ENCODE peak calls at places on chromosomes 13 and 19, in ten cellular contexts. X is dorsolateral prefrontal cortex, T is adrenal gland, U is cardiac muscle cell, B is upper lobe of left lung, C is left ventricle myocardium inferior, K is osteoblast, F is heart right ventricle, V is esophagus squamous epithelium, I is thyroid gland. H is an unnamed sample. For H3K27me3, the result is how much of the 10 kb centered on the place peaks cover.

GRCh38 chr19:35601971-35602370 is 10.6 kb upstream of the HAUS5 start:
- DNase-seq in X (no peak), T (no peak), U (no peak), B (no peak), C (no peak), K (no peak), F (no peak), V (no peak), I (no peak), H (no peak)

GRCh38 chr19:12796146-12797071 is 5.1 kb downstream of the JUNB start:
- DNase-seq in X (peak), T (peak), U (peak), B (peak), C (peak), K (peak), F (peak), V (no peak), I (peak), H (peak)

GRCh38 chr19:39568604-39569003 is 28.6 kb upstream of the EID2 start:
- DNase-seq in X (no peak), T (no peak), U (no peak), B (no peak), C (no peak), K (no peak), F (no peak), V (no peak), I (no peak), H (no peak)

GRCh38 chr19:13198634-13199033 is 48.4 kb downstream of the IER2 start:
- DNase-seq in X (no peak), T (no peak), U (no peak), B (no peak), C (no peak), K (no peak), F (no peak), V (no peak), I (no peak), H (no peak)

GRCh38 chr13:108987488-108987887 is 358.1 kb downstream of the MYO16 start:
- DNase-seq in X (no peak), T (no peak), U (no peak), B (no peak), C (no peak), K (no peak), F (no peak), V (no peak), I (no peak), H (no peak)

GRCh38 chr13:110812111-110812868 is 98.8 kb downstream of the ING1 start:
- DNase-seq in X (no peak), T (no peak), U (no peak), B (no peak), C (no peak), K (peak), F (no peak), V (no peak), I (no peak), H (no peak)

GRCh38 chr13:110663044-110663443 is 42.9 kb downstream of the CARS2 start:
- DNase-seq in X (no peak), T (no peak), U (no peak), B (no peak), C (no peak), K (no peak), F (no peak), V (no peak), I (no peak), H (no peak)

GRCh38 chr13:31631071-31631470 is 108.3 kb upstream of the RXFP2 start:
- DNase-seq in X (no peak), T (no peak), U (no peak), B (no peak), C (no peak), K (no peak), F (no peak), V (no peak), I (no peak), H (no peak)

GRCh38 chr19:5880604-5881078 is 10.3 kb upstream of the FUT5 start:
- DNase-seq in X (no peak), T (peak), U (peak), B (peak), C (peak), K (peak), F (peak), V (no peak), I (peak), H (no peak)

GRCh38 chr13:34696741-34697140 is 245.3 kb upstream of the NBEA start:
- DNase-seq in X (no peak), T (no peak), U (no peak), B (no peak), C (no peak), K (no peak), F (no peak), V (no peak), I (no peak), H (no peak)

GRCh38 chr13:42048625-42049453 is at the start of gene DGKH:
- DNase-seq in X (peak), T (peak), U (peak), B (peak), C (peak), K (peak), F (peak), V (no peak), I (peak), H (peak)

GRCh38 chr13:27504126-27504525 is 53.8 kb upstream of the MTIF3 start:
- DNase-seq in X (no peak), T (no peak), U (no peak), B (no peak), C (peak), K (no peak), F (no peak), V (no peak), I (no peak), H (no peak)

GRCh38 chr19:2239771-2240770 is 3.4 kb downstream of the SF3A2 start:
- DNase-seq in X (no peak), T (no peak), U (no peak), B (peak), C (no peak), K (no peak), F (no peak), V (no peak), I (peak), H (peak)

GRCh38 chr13:23510979-23511735 is 59.1 kb upstream of the TNFRSF19 start:
- DNase-seq in X (no peak), T (no peak), U (peak), B (no peak), C (no peak), K (no peak), F (peak), V (no peak), I (peak), H (no peak)

GRCh38 chr19:6794817-6795431 is 22.4 kb downstream of the VAV1 start:
- DNase-seq in X (no peak), T (no peak), U (no peak), B (no peak), C (no peak), K (no peak), F (no peak), V (no peak), I (no peak), H (no peak)

GRCh38 chr19:48203794-48204628 is 33.5 kb downstream of the ZSWIM9 start:
- DNase-seq in X (peak), T (peak), U (peak), B (peak), C (peak), K (peak), F (peak), V (peak), I (peak), H (peak)

GRCh38 chr13:23889598-23890224 is 511 bp upstream of the MIPEP start:
- DNase-seq in X (no peak), T (no peak), U (peak), B (no peak), C (no peak), K (peak), F (no peak), V (no peak), I (no peak), H (no peak)

GRCh38 chr13:48769107-48769704 is 115.5 kb downstream of the CYSLTR2 start:
- DNase-seq in X (no peak), T (peak), U (peak), B (peak), C (peak), K (peak), F (peak), V (peak), I (peak), H (peak)

GRCh38 chr19:31141301-31141700 is 207.9 kb downstream of the TSHZ3 start:
- DNase-seq in X (no peak), T (no peak), U (no peak), B (no peak), C (no peak), K (no peak), F (no peak), V (no peak), I (no peak), H (no peak)

GRCh38 chr19:35124098-35125060 is 8.8 kb downstream of the FXYD3 start:
- DNase-seq in X (peak), T (peak), U (no peak), B (peak), C (peak), K (peak), F (peak), V (no peak), I (peak), H (peak)

GRCh38 chr19:3554254-3555083 is 2.9 kb downstream of the MFSD12 start:
- DNase-seq in X (no peak), T (no peak), U (no peak), B (no peak), C (no peak), K (peak), F (no peak), V (no peak), I (no peak), H (peak)

GRCh38 chr19:39046037-39046821 is 13.9 kb upstream of the FBXO27 start:
- DNase-seq in X (no peak), T (no peak), U (no peak), B (no peak), C (no peak), K (no peak), F (no peak), V (no peak), I (no peak), H (no peak)

GRCh38 chr13:45206340-45206739 is 5.5 kb upstream of the KCTD4 start:
- DNase-seq in X (no peak), T (no peak), U (no peak), B (no peak), C (no peak), K (peak), F (no peak), V (no peak), I (no peak), H (no peak)

GRCh38 chr13:46622918-46623256 is 69.9 kb downstream of the LRCH1 start:
- DNase-seq in X (no peak), T (peak), U (no peak), B (no peak), C (peak), K (no peak), F (peak), V (no peak), I (peak), H (no peak)

GRCh38 chr13:37647038-37647650 is 48.6 kb upstream of the POSTN start:
- DNase-seq in X (no peak), T (no peak), U (peak), B (no peak), C (no peak), K (no peak), F (no peak), V (no peak), I (no peak), H (no peak)

GRCh38 chr19:9528757-9529336 is 9.6 kb downstream of the ZNF426 start:
- DNase-seq in X (no peak), T (no peak), U (no peak), B (no peak), C (no peak), K (no peak), F (no peak), V (no peak), I (no peak), H (no peak)

GRCh38 chr13:48159436-48160225 is 64.7 kb upstream of the MED4 start:
- DNase-seq in X (no peak), T (no peak), U (no peak), B (no peak), C (no peak), K (no peak), F (no peak), V (no peak), I (no peak), H (no peak)

GRCh38 chr19:51368366-51369282 is at the start of gene CLDND2:
- DNase-seq in X (no peak), T (no peak), U (no peak), B (no peak), C (no peak), K (peak), F (no peak), V (no peak), I (no peak), H (no peak)

GRCh38 chr13:51971520-51972426 is 39.5 kb downstream of the ATP7B start:
- DNase-seq in X (no peak), T (no peak), U (no peak), B (no peak), C (no peak), K (no peak), F (no peak), V (no peak), I (no peak), H (no peak)

GRCh38 chr13:73800011-73800410 is 334.2 kb downstream of the KLF12 start:
- DNase-seq in X (no peak), T (no peak), U (no peak), B (no peak), C (no peak), K (no peak), F (no peak), V (no peak), I (no peak), H (no peak)

GRCh38 chr19:18558202-18558555 is 509 bp downstream of the KXD1 start:
- DNase-seq in X (no peak), T (peak), U (peak), B (no peak), C (no peak), K (no peak), F (no peak), V (no peak), I (peak), H (no peak)

GRCh38 chr19:18559685-18560084 is 2.0 kb downstream of the KXD1 start:
- DNase-seq in X (no peak), T (no peak), U (no peak), B (no peak), C (no peak), K (no peak), F (no peak), V (no peak), I (no peak), H (no peak)

GRCh38 chr19:18558595-18558994 is 925 bp downstream of the KXD1 start:
- DNase-seq in X (no peak), T (no peak), U (no peak), B (no peak), C (no peak), K (peak), F (no peak), V (no peak), I (no peak), H (no peak)

GRCh38 chr19:18562086-18562485 is 4.4 kb downstream of the KXD1 start:
- DNase-seq in X (no peak), T (peak), U (no peak), B (no peak), C (peak), K (peak), F (peak), V (no peak), I (no peak), H (no peak)

GRCh38 chr19:18557474-18558201 is at the start of gene KXD1:
- DNase-seq in X (peak), T (peak), U (peak), B (peak), C (peak), K (peak), F (peak), V (peak), I (peak), H (peak)
- TF ChIP-seq CTCF in X (peak), T (no peak), U (no peak), B (no peak), C (no peak), K (no peak), F (no peak), V (no peak), I (no peak), H (no peak)

GRCh38 chr19:29516358-29516725 is 9.5 kb upstream of the VSTM2B start:
- DNase-seq in X (no peak), T (no peak), U (no peak), B (no peak), C (peak), K (no peak), F (no peak), V (no peak), I (no peak), H (no peak)

GRCh38 chr19:29517946-29518345 is 7.8 kb upstream of the VSTM2B start:
- DNase-seq in X (no peak), T (no peak), U (no peak), B (no peak), C (no peak), K (peak), F (no peak), V (no peak), I (no peak), H (no peak)

GRCh38 chr19:29516821-29517395 is 8.9 kb upstream of the VSTM2B start:
- DNase-seq in X (no peak), T (no peak), U (no peak), B (no peak), C (peak), K (peak), F (no peak), V (no peak), I (no peak), H (no peak)

GRCh38 chr19:29515706-29516357 is 10.0 kb upstream of the VSTM2B start:
- DNase-seq in X (no peak), T (no peak), U (no peak), B (no peak), C (peak), K (peak), F (no peak), V (no peak), I (no peak), H (no peak)

GRCh38 chr19:29517412-29517811 is 8.4 kb upstream of the VSTM2B start:
- DNase-seq in X (peak), T (no peak), U (no peak), B (no peak), C (no peak), K (peak), F (no peak), V (no peak), I (no peak), H (no peak)
- H3K27me3 ChIP-seq in X (under half), T (under half), U (half or more), B (under half), C (half or more), K (under half), F (under half), V (under half), I (under half), H (under half)

GRCh38 chr13:98200211-98200878 is 23.3 kb upstream of the RNF113B start:
- DNase-seq in X (no peak), T (no peak), U (no peak), B (no peak), C (no peak), K (no peak), F (no peak), V (no peak), I (no peak), H (no peak)

GRCh38 chr13:98199480-98199879 is 22.4 kb upstream of the RNF113B start:
- DNase-seq in X (no peak), T (no peak), U (no peak), B (no peak), C (no peak), K (peak), F (no peak), V (no peak), I (no peak), H (no peak)

GRCh38 chr13:98198683-98199082 is 21.6 kb upstream of the RNF113B start:
- DNase-seq in X (no peak), T (no peak), U (no peak), B (no peak), C (no peak), K (no peak), F (no peak), V (no peak), I (no peak), H (no peak)

GRCh38 chr13:98202026-98202425 is 25.0 kb upstream of the RNF113B start:
- DNase-seq in X (no peak), T (no peak), U (peak), B (no peak), C (no peak), K (no peak), F (no peak), V (no peak), I (peak), H (no peak)

DNA sequence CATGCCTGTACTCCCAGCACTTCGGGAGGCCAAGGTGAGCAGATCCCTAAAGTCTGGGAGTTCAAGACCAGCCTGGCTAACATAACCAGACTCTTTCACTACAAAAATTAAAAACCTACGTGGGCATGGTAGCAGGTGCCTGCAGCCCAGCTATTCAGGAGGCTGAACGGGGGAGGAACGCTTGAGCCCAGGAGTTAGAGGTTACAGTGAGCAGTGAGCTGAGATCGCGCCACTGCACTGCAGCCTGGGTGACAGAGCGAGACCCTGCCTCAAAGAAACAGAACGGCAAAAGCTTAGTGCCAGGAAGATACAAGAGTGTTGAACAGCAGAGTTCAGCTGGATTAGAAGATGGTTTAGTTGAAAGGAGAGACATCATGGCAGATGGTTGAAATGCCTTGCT is 24.1 kb upstream of the RNF113B start:
- DNase-seq in X (no peak), T (no peak), U (no peak), B (no peak), C (no peak), K (no peak), F (no peak), V (no peak), I (peak), H (no peak)
- H3K27ac ChIP-seq in X (no peak), T (no peak), U (no peak), B (no peak), C (no peak), K (no peak), F (no peak), V (no peak), I (no peak), H (no peak)

GRCh38 chr13:91136806-91137205 is 210.7 kb upstream of the MIR17HG start:
- DNase-seq in X (no peak), T (no peak), U (no peak), B (no peak), C (no peak), K (no peak), F (no peak), V (no peak), I (no peak), H (no peak)
- TF ChIP-seq CTCF in X (no peak), T (no peak), U (no peak), B (no peak), C (no peak), K (no peak), F (no peak), V (no peak), I (no peak), H (no peak)